ENCODE peak calls at places on chromosomes 16 and 17, in four cellular contexts. F is iPS-NIHi11, Y is AG04450, Z is left ventricle myocardium inferior. P is an unnamed sample.

GRCh38 chr16:15650698-15651161 is 685 bp downstream of the NDE1 start:
- DNase-seq in F (peak; percentile 67), Z (no peak), Y (no peak), P (no peak)

GRCh38 chr17:58184308-58184985 is 8.1 kb upstream of the EPX start:
- DNase-seq in Y (peak; percentile 8), Z (no peak), F (peak; percentile 64), P (no peak)

GRCh38 chr16:10121496-10121895 is 60.7 kb downstream of the GRIN2A start:
- DNase-seq in Z (no peak), F (no peak), Y (no peak), P (no peak)

GRCh38 chr17:74157366-74157765 is 46.1 kb upstream of the RPL38 start:
- DNase-seq in Z (no peak), Y (no peak), F (no peak), P (no peak)

GRCh38 chr17:27496005-27496404 is 39.8 kb downstream of the KSR1 start:
- DNase-seq in Y (no peak), Z (no peak), F (no peak), P (no peak)

GRCh38 chr17:58007781-58008706 is 998 bp upstream of the SRSF1 start:
- DNase-seq in F (no peak), Z (no peak), Y (no peak), P (no peak)

GRCh38 chr16:51565149-51565548 is 414.1 kb upstream of the SALL1 start:
- DNase-seq in Z (no peak), Y (no peak), F (no peak), P (no peak)

GRCh38 chr17:50765454-50766221 is 1.7 kb downstream of the ANKRD40CL start:
- DNase-seq in Z (no peak), Y (no peak), F (no peak), P (no peak)

GRCh38 chr16:85176541-85177447 is 64.5 kb upstream of the CIBAR2 start:
- DNase-seq in F (no peak), Z (no peak), Y (no peak), P (no peak)

GRCh38 chr16:19555938-19556778 is 655 bp downstream of the VPS35L start:
- DNase-seq in F (peak; percentile 73), Z (no peak), Y (no peak), P (no peak)

GRCh38 chr17:74354123-74354522 is 7.5 kb downstream of the BTBD17 start:
- DNase-seq in F (peak; percentile 89), Z (peak; percentile 45), Y (no peak), P (no peak)

GRCh38 chr16:58605562-58605961 is 24.1 kb downstream of the CNOT1 start:
- DNase-seq in F (no peak), Z (no peak), Y (no peak), P (no peak)

GRCh38 chr17:16086957-16087356 is 87.3 kb downstream of the TTC19 start:
- DNase-seq in F (no peak), Z (no peak), Y (no peak), P (no peak)

GRCh38 chr16:23869052-23869451 is 33.3 kb downstream of the PRKCB start:
- DNase-seq in F (peak; percentile 38), Z (no peak), Y (no peak), P (no peak)

GRCh38 chr17:15456972-15457722 is 10.3 kb downstream of the CDRT4 start:
- DNase-seq in F (no peak), Z (peak; percentile 59), Y (peak; percentile 80), P (peak; percentile 74)

GRCh38 chr16:88298166-88298881 is 84.4 kb upstream of the ZNF469 start:
- DNase-seq in F (no peak), Z (peak; percentile 36), Y (no peak), P (no peak)

GRCh38 chr16:82432261-82432660 is 194.5 kb upstream of the CDH13 start:
- DNase-seq in Z (no peak), F (no peak), Y (no peak), P (no peak)

GRCh38 chr16:1678500-1679098 is 520 bp downstream of the JPT2 start:
- DNase-seq in Z (no peak), Y (no peak), F (no peak), P (no peak)

GRCh38 chr16:49482690-49483089 is 109.1 kb downstream of the C16orf78 start:
- DNase-seq in Z (no peak), F (no peak), Y (no peak), P (no peak)

GRCh38 chr17:3952186-3952585 is 12.1 kb downstream of the ATP2A3 start:
- DNase-seq in Z (no peak), F (no peak), Y (no peak), P (no peak)

GRCh38 chr17:40582328-40582901 is 17.1 kb upstream of the CCR7 start:
- DNase-seq in F (no peak), Z (peak; percentile 42), Y (no peak), P (no peak)

GRCh38 chr17:38958756-38959155 is 8.4 kb downstream of the FBXO47 start:
- DNase-seq in Y (no peak), F (no peak), Z (no peak), P (peak; percentile 41)

GRCh38 chr16:15639061-15639568 is 3.8 kb downstream of the MARF1 start:
- DNase-seq in Y (no peak), F (no peak), Z (no peak), P (no peak)

GRCh38 chr17:41659813-41660212 is 28.9 kb upstream of the EIF1 start:
- DNase-seq in Y (no peak), F (no peak), Z (no peak), P (no peak)

GRCh38 chr17:75763613-75764416 is 1.2 kb downstream of the GALK1 start:
- DNase-seq in F (no peak), Z (no peak), Y (no peak), P (no peak)

GRCh38 chr16:11742041-11742535 is 569 bp downstream of the TXNDC11 start:
- DNase-seq in Y (no peak), F (peak; percentile 72), Z (peak; percentile 46), P (no peak)

GRCh38 chr16:74296120-74296464 is 522 bp upstream of the PSMD7 start:
- DNase-seq in Y (no peak), Z (no peak), F (no peak), P (no peak)

GRCh38 chr17:18977646-18978045 is 25.7 kb downstream of the SLC5A10 start:
- DNase-seq in Z (no peak), Y (no peak), F (no peak), P (no peak)

GRCh38 chr17:55770220-55770870 is 19.5 kb downstream of the PCTP start:
- DNase-seq in Y (peak; percentile 29), F (peak; percentile 70), Z (no peak), P (no peak)

GRCh38 chr17:64084086-64084939 is 45.6 kb downstream of the ERN1 start:
- DNase-seq in F (no peak), Z (no peak), Y (no peak), P (no peak)

GRCh38 chr16:17273142-17273561 is 197.6 kb downstream of the XYLT1 start:
- DNase-seq in Y (peak; percentile 76), F (no peak), Z (no peak), P (no peak)

GRCh38 chr17:39894681-39895376 is 23.6 kb downstream of the GSDMB start:
- DNase-seq in Y (no peak), F (no peak), Z (no peak), P (no peak)

GRCh38 chr17:17111401-17112393 is 69.4 kb downstream of the MPRIP start:
- DNase-seq in Y (no peak), F (no peak), Z (peak; percentile 13), P (no peak)